ENCODE peak calls at places on chromosomes 1 and 21, in nine cellular contexts. X is left lung, I is dorsolateral prefrontal cortex, J is WTC11, S is omental fat pad, A is cardiac muscle cell, Y is neural progenitor cell, L is heart right ventricle, G is stomach. P is an unnamed sample.

GRCh38 chr1:109241344-109241743 is 8.0 kb upstream of the CELSR2 start:
- DNase-seq in L (no peak), J (no peak), A (no peak), G (no peak), I (no peak), Y (no peak), X (no peak), S (no peak), P (no peak)

GRCh38 chr1:211035821-211036380 is 98.0 kb downstream of the KCNH1 start:
- DNase-seq in A (no peak), Y (no peak), L (no peak), S (no peak), I (no peak), J (no peak), X (no peak), G (no peak), P (no peak)

GRCh38 chr1:30754684-30755171 is 2.8 kb downstream of the LAPTM5 start:
- DNase-seq in S (no peak), G (no peak), X (no peak), Y (no peak), L (no peak), I (no peak), A (no peak), J (no peak), P (peak)

GRCh38 chr1:46017876-46018503 is 114.4 kb downstream of the PIK3R3 start:
- DNase-seq in S (no peak), A (no peak), X (no peak), L (no peak), I (no peak), Y (no peak), J (no peak), G (no peak), P (no peak)

GRCh38 chr1:4019606-4020331 is 119.7 kb upstream of the C1orf174 start:
- DNase-seq in I (no peak), G (no peak), J (no peak), S (no peak), A (no peak), L (no peak), X (no peak), Y (no peak), P (no peak)

GRCh38 chr1:239169276-239169675 is 217.1 kb upstream of the CHRM3 start:
- DNase-seq in G (no peak), J (no peak), Y (no peak), L (no peak), X (no peak), A (no peak), S (no peak), I (no peak), P (no peak)

GRCh38 chr1:110136911-110137310 is 13.4 kb upstream of the SLC6A17 start:
- DNase-seq in X (no peak), Y (peak), G (peak), I (peak), A (peak), S (no peak), J (peak), L (no peak), P (no peak)

GRCh38 chr1:84574936-84575335 is 696 bp upstream of the CTBS start:
- DNase-seq in I (no peak), Y (no peak), S (no peak), X (no peak), L (no peak), A (no peak), J (no peak), G (no peak), P (no peak)

GRCh38 chr1:33072707-33073106 is 8.2 kb upstream of the AZIN2 start:
- DNase-seq in S (no peak), L (no peak), X (no peak), I (no peak), G (no peak), J (no peak), Y (no peak), A (no peak), P (no peak)

GRCh38 chr1:225965231-225965630 is 24.2 kb upstream of the LEFTY2 start:
- DNase-seq in I (no peak), L (no peak), G (no peak), J (no peak), X (no peak), Y (no peak), S (no peak), A (no peak), P (no peak)

GRCh38 chr1:6099787-6100765 is 54.4 kb downstream of the KCNAB2 start:
- DNase-seq in L (peak), A (no peak), I (no peak), Y (no peak), X (no peak), J (peak), G (no peak), S (no peak), P (no peak)
- TF ChIP-seq CTCF in L (peak), A (no peak), I (no peak), Y (no peak), X (no peak), J (no peak), G (no peak), S (no peak), P (no peak)

DNA sequence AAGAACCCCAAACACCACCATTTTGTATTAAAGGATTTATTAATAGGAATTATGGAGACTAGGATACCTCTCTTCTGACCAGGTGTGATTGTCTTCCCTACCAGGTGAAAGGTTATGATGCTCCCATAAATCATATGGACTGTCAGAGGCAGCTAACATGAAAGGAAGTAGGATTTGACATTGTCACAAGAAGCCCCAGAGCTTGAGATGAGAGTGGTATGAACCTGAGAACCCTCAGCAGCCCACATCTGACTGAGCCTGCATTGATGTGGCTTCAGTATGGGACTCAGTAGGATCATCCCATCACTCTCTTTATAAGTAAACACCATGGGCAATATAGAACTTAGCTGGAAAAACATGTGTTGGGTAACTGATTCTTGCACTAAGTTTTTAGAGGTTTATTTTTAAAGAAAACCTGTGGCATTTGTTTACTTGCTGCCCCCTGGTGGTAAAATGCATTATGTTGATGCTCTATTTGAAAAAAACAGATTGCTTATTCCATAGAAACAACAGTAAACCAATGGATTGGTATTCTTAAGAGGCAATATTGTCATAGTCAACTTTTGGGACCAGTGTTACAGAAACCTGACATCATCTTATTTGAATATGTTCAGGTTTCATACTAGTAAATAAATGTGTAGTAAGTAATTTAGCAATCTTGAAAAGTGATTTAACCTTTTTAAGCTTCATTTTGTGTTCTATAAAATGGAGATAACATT is 16.6 kb upstream of the CACYBP start:
- DNase-seq in Y (peak), J (no peak), S (no peak), X (no peak), A (peak), L (no peak), I (no peak), G (no peak), P (no peak)
- TF ChIP-seq CTCF in Y (peak), J (peak), S (no peak), X (peak), A (peak), L (peak), I (peak), G (no peak), P (peak)

GRCh38 chr21:31498985-31499384 is 154.9 kb upstream of the TIAM1 start:
- DNase-seq in X (no peak), J (no peak), Y (no peak), L (no peak), A (no peak), G (no peak), S (no peak), I (no peak), P (no peak)
- TF ChIP-seq CTCF in X (no peak), J (no peak), Y (peak), L (no peak), A (no peak), G (no peak), S (no peak), I (no peak), P (no peak)

GRCh38 chr1:156802421-156802820 is 14.2 kb downstream of the SH2D2A start:
- DNase-seq in I (no peak), G (no peak), Y (no peak), L (no peak), S (no peak), X (no peak), J (no peak), A (no peak), P (no peak)

GRCh38 chr1:156804026-156804425 is 12.6 kb downstream of the SH2D2A start:
- DNase-seq in G (no peak), Y (no peak), X (no peak), J (no peak), I (no peak), L (no peak), A (no peak), S (no peak), P (no peak)

GRCh38 chr1:156804572-156805243 is 11.9 kb downstream of the SH2D2A start:
- DNase-seq in X (no peak), A (peak), G (no peak), I (no peak), S (no peak), L (no peak), Y (peak), J (no peak), P (no peak)

GRCh38 chr1:156803086-156803851 is 13.4 kb downstream of the SH2D2A start:
- DNase-seq in I (no peak), X (no peak), Y (no peak), A (no peak), J (no peak), L (no peak), S (no peak), G (no peak), P (no peak)

GRCh38 chr1:156801409-156802121 is 15.1 kb downstream of the SH2D2A start:
- DNase-seq in J (no peak), A (peak), Y (no peak), S (no peak), X (no peak), I (no peak), G (no peak), L (no peak), P (no peak)
- TF ChIP-seq CTCF in J (no peak), A (peak), Y (no peak), S (no peak), X (no peak), I (no peak), G (no peak), L (peak), P (no peak)

DNA sequence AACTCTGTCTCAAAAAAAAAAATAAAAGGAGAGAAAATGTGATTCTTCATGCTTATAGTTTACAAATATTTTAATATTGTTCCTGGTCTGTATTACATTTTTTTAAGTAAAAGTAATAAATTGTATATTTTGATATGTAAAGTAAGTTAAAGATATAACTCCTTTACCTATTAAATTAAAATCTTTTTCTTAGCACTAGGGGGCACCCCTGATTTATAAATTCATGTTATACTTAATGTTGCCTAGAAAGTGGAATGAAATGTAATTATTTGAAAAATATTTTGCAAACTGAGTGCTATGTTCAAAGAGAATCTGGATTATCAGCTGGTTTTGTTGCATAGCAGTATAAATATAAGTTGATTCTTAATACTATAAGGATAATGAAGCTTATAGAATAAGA is 49.2 kb downstream of the RALGPS2 start:
- DNase-seq in A (peak), X (no peak), I (no peak), Y (no peak), S (no peak), G (no peak), J (no peak), L (no peak), P (no peak)
- TF ChIP-seq CTCF in A (peak), X (peak), I (peak), Y (peak), S (no peak), G (no peak), J (no peak), L (peak), P (no peak)